ENCODE peak calls at places on chromosome 13, in eight cellular contexts. One of them, this sample, is unnamed.

GRCh38 chr13:113951246-113951999 is 22.5 kb downstream of the C13orf46 start:
- DNase-seq in SK-N-SH: peak; percentile 66
- DNase-seq in prostate gland: peak; percentile 85
- DNase-seq in transverse colon: peak; percentile 91
- DNase-seq in suprapubic skin: peak; percentile 93
- DNase-seq in GM23338: peak; percentile 79
- DNase-seq in H1: peak; percentile 85
- DNase-seq in breast epithelium: peak; percentile 89
- DNase-seq in this sample: peak; percentile 90

GRCh38 chr13:91286317-91286716 is 61.2 kb upstream of the MIR17HG start:
- DNase-seq in breast epithelium: no peak
- DNase-seq in transverse colon: no peak
- DNase-seq in SK-N-SH: no peak
- DNase-seq in prostate gland: no peak
- DNase-seq in GM23338: no peak
- DNase-seq in H1: no peak
- DNase-seq in suprapubic skin: no peak
- DNase-seq in this sample: no peak

GRCh38 chr13:24016046-24016445 is 118.7 kb upstream of the C1QTNF9B start:
- DNase-seq in suprapubic skin: no peak
- DNase-seq in breast epithelium: no peak
- DNase-seq in H1: no peak
- DNase-seq in SK-N-SH: no peak
- DNase-seq in prostate gland: no peak
- DNase-seq in transverse colon: no peak
- DNase-seq in GM23338: no peak
- DNase-seq in this sample: no peak

GRCh38 chr13:53250977-53251376 is 222.4 kb downstream of the OLFM4 start:
- DNase-seq in suprapubic skin: no peak
- DNase-seq in prostate gland: no peak
- DNase-seq in breast epithelium: no peak
- DNase-seq in SK-N-SH: no peak
- DNase-seq in transverse colon: no peak
- DNase-seq in GM23338: no peak
- DNase-seq in H1: no peak
- DNase-seq in this sample: no peak

GRCh38 chr13:48559638-48560320 is 26.9 kb upstream of the RCBTB2 start:
- DNase-seq in breast epithelium: no peak
- DNase-seq in GM23338: no peak
- DNase-seq in prostate gland: no peak
- DNase-seq in H1: no peak
- DNase-seq in SK-N-SH: no peak
- DNase-seq in suprapubic skin: no peak
- DNase-seq in transverse colon: no peak
- DNase-seq in this sample: no peak

GRCh38 chr13:51564671-51565070 is 19.6 kb upstream of the WDFY2 start:
- DNase-seq in GM23338: no peak
- DNase-seq in SK-N-SH: no peak
- DNase-seq in transverse colon: no peak
- DNase-seq in suprapubic skin: no peak
- DNase-seq in breast epithelium: no peak
- DNase-seq in prostate gland: no peak
- DNase-seq in H1: no peak
- DNase-seq in this sample: no peak

GRCh38 chr13:105144020-105144419 is 1391.4 kb downstream of the EFNB2 start:
- DNase-seq in suprapubic skin: no peak
- DNase-seq in SK-N-SH: no peak
- DNase-seq in GM23338: peak; percentile 19
- DNase-seq in transverse colon: no peak
- DNase-seq in breast epithelium: no peak
- DNase-seq in H1: no peak
- DNase-seq in prostate gland: no peak
- DNase-seq in this sample: no peak

GRCh38 chr13:76500894-76501293 is 385.3 kb downstream of the KCTD12 start:
- DNase-seq in H1: no peak
- DNase-seq in breast epithelium: no peak
- DNase-seq in suprapubic skin: no peak
- DNase-seq in SK-N-SH: no peak
- DNase-seq in transverse colon: no peak
- DNase-seq in prostate gland: no peak
- DNase-seq in GM23338: no peak
- DNase-seq in this sample: no peak

GRCh38 chr13:21884965-21885567 is 214.2 kb downstream of the FGF9 start:
- DNase-seq in suprapubic skin: no peak
- DNase-seq in transverse colon: no peak
- DNase-seq in SK-N-SH: no peak
- DNase-seq in GM23338: no peak
- DNase-seq in breast epithelium: no peak
- DNase-seq in prostate gland: no peak
- DNase-seq in H1: no peak
- DNase-seq in this sample: no peak

GRCh38 chr13:50993908-50994307 is 84.3 kb downstream of the RNASEH2B start:
- DNase-seq in suprapubic skin: no peak
- DNase-seq in prostate gland: no peak
- DNase-seq in GM23338: no peak
- DNase-seq in breast epithelium: no peak
- DNase-seq in SK-N-SH: no peak
- DNase-seq in transverse colon: no peak
- DNase-seq in H1: no peak
- DNase-seq in this sample: no peak

GRCh38 chr13:48132961-48133360 is 38.1 kb upstream of the MED4 start:
- DNase-seq in SK-N-SH: no peak
- DNase-seq in breast epithelium: no peak
- DNase-seq in prostate gland: no peak
- DNase-seq in H1: no peak
- DNase-seq in suprapubic skin: no peak
- DNase-seq in GM23338: no peak
- DNase-seq in transverse colon: no peak
- DNase-seq in this sample: no peak

GRCh38 chr13:87674143-87674772 is 3.1 kb downstream of the SLITRK5 start:
- DNase-seq in SK-N-SH: peak; percentile 5
- DNase-seq in GM23338: peak; percentile 48
- DNase-seq in breast epithelium: no peak
- DNase-seq in H1: peak; percentile 47
- DNase-seq in transverse colon: no peak
- DNase-seq in suprapubic skin: no peak
- DNase-seq in prostate gland: no peak
- DNase-seq in this sample: no peak

GRCh38 chr13:84481958-84482357 is 599.7 kb upstream of the SLITRK1 start:
- DNase-seq in suprapubic skin: no peak
- DNase-seq in transverse colon: no peak
- DNase-seq in SK-N-SH: no peak
- DNase-seq in breast epithelium: no peak
- DNase-seq in H1: no peak
- DNase-seq in prostate gland: no peak
- DNase-seq in GM23338: no peak
- DNase-seq in this sample: no peak

GRCh38 chr13:51624695-51625345 is 40.6 kb downstream of the WDFY2 start:
- DNase-seq in SK-N-SH: no peak
- DNase-seq in suprapubic skin: no peak
- DNase-seq in breast epithelium: no peak
- DNase-seq in transverse colon: no peak
- DNase-seq in GM23338: no peak
- DNase-seq in H1: no peak
- DNase-seq in prostate gland: no peak
- DNase-seq in this sample: no peak

GRCh38 chr13:113882266-113882627 is 18.4 kb upstream of the GAS6 start:
- DNase-seq in SK-N-SH: no peak
- DNase-seq in breast epithelium: no peak
- DNase-seq in H1: no peak
- DNase-seq in GM23338: no peak
- DNase-seq in prostate gland: no peak
- DNase-seq in transverse colon: no peak
- DNase-seq in suprapubic skin: peak; percentile 85
- DNase-seq in this sample: no peak

GRCh38 chr13:113080361-113080831 is 25.2 kb upstream of the F7 start:
- DNase-seq in GM23338: no peak
- DNase-seq in transverse colon: no peak
- DNase-seq in prostate gland: no peak
- DNase-seq in SK-N-SH: no peak
- DNase-seq in breast epithelium: no peak
- DNase-seq in H1: no peak
- DNase-seq in suprapubic skin: no peak
- DNase-seq in this sample: no peak

DNA sequence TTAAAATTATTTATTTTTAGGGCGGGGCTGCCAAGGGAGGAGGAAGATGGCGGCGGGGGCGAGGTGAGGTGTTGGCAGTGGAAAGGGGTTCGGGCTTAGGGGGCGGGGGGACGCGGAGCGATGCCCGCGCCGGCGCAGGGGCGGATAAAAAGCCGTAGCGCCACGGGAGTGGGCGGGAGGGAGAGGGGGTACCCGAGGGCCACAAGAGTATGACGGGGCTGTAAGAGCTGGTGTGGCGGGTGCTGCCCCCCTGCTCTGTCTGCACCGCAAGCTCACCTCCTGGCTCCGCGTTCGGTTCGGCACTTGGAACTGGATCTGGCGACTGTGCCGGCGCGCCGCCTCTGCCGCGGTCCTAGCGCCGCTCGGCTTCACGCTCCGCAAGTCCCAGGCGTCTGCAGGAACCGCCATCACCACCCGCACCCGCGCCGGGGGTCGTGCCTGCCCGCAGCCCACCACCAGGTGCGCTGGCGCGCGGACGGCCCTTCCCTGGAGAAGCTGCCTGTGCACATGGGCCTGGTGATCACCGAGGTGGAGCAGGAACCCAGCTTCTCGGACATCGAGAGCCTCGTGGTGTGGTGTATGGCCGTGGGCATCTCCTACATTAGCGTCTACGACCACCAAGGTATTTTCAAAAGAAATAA is 265.2 kb upstream of the SGCG start:
- DNase-seq in H1: peak; percentile 84
- DNase-seq in suprapubic skin: no peak
- DNase-seq in GM23338: peak; percentile 84
- DNase-seq in breast epithelium: no peak
- DNase-seq in SK-N-SH: peak; percentile 55
- DNase-seq in prostate gland: peak; percentile 32
- DNase-seq in transverse colon: peak; percentile 68
- DNase-seq in this sample: no peak
- TF ChIP-seq POLR2AphosphoS5 in H1: peak; percentile 77
- TF ChIP-seq POLR2AphosphoS5 in suprapubic skin: no peak
- TF ChIP-seq POLR2AphosphoS5 in GM23338: peak; percentile 57
- TF ChIP-seq POLR2AphosphoS5 in breast epithelium: no peak
- TF ChIP-seq POLR2AphosphoS5 in SK-N-SH: no peak
- TF ChIP-seq POLR2AphosphoS5 in prostate gland: no peak
- TF ChIP-seq POLR2AphosphoS5 in transverse colon: no peak
- TF ChIP-seq POLR2AphosphoS5 in this sample: no peak

DNA sequence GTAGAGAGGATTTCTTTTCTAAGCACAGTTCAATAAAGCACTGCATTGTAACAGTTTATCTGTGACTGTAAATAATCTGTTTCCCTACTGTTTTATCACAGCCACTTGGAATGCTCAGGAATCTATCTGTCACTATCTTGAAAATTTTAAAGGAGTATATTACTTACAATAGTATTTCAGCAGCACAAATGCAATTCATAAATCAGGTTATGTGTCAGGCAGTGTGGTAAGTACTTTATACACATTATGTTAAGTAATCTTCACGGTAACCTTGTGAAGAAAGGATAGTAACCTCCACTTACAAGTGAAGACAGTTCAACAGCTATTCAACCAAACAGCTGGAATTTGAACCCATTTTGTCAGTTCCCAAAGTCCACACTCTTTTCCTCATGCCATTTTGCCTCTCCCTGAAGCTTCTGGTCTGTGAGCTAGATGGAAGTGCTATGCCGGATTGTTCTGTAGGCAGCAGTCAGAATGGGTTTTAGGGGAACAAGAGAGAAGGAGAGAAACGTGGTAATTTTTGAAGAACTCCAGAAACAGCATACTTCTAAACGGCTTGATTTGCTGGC is 125.0 kb downstream of the KLF12 start:
- DNase-seq in suprapubic skin: no peak
- DNase-seq in H1: no peak
- DNase-seq in GM23338: no peak
- DNase-seq in transverse colon: no peak
- DNase-seq in breast epithelium: no peak
- DNase-seq in prostate gland: no peak
- DNase-seq in SK-N-SH: no peak
- DNase-seq in this sample: no peak
- TF ChIP-seq POLR2AphosphoS5 in suprapubic skin: no peak
- TF ChIP-seq POLR2AphosphoS5 in H1: no peak
- TF ChIP-seq POLR2AphosphoS5 in GM23338: no peak
- TF ChIP-seq POLR2AphosphoS5 in transverse colon: no peak
- TF ChIP-seq POLR2AphosphoS5 in breast epithelium: no peak
- TF ChIP-seq POLR2AphosphoS5 in prostate gland: no peak
- TF ChIP-seq POLR2AphosphoS5 in SK-N-SH: no peak
- TF ChIP-seq POLR2AphosphoS5 in this sample: no peak

DNA sequence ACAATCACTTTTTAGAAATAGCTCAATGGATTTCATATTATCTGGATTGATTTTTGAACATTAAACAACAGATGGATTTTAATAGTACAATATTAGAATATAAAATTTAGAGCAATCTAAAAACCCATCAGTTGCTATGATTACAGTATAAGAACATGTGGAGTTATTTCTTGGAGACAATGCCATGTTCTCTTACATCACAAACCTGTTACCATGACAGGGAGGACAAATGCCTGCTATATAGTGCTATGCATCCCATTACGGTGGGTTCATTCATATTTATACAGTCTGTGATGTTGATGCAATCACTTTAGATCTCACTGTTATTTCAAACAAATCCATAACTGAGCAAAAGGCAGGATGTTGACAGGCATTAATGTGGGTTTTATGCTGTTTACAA is 467.5 kb downstream of the DIAPH3 start:
- DNase-seq in prostate gland: no peak
- DNase-seq in SK-N-SH: no peak
- DNase-seq in breast epithelium: no peak
- DNase-seq in transverse colon: no peak
- DNase-seq in GM23338: no peak
- DNase-seq in H1: no peak
- DNase-seq in suprapubic skin: no peak
- DNase-seq in this sample: no peak
- TF ChIP-seq POLR2AphosphoS5 in prostate gland: no peak
- TF ChIP-seq POLR2AphosphoS5 in SK-N-SH: no peak
- TF ChIP-seq POLR2AphosphoS5 in breast epithelium: no peak
- TF ChIP-seq POLR2AphosphoS5 in transverse colon: no peak
- TF ChIP-seq POLR2AphosphoS5 in GM23338: no peak
- TF ChIP-seq POLR2AphosphoS5 in H1: no peak
- TF ChIP-seq POLR2AphosphoS5 in suprapubic skin: no peak
- TF ChIP-seq POLR2AphosphoS5 in this sample: no peak

DNA sequence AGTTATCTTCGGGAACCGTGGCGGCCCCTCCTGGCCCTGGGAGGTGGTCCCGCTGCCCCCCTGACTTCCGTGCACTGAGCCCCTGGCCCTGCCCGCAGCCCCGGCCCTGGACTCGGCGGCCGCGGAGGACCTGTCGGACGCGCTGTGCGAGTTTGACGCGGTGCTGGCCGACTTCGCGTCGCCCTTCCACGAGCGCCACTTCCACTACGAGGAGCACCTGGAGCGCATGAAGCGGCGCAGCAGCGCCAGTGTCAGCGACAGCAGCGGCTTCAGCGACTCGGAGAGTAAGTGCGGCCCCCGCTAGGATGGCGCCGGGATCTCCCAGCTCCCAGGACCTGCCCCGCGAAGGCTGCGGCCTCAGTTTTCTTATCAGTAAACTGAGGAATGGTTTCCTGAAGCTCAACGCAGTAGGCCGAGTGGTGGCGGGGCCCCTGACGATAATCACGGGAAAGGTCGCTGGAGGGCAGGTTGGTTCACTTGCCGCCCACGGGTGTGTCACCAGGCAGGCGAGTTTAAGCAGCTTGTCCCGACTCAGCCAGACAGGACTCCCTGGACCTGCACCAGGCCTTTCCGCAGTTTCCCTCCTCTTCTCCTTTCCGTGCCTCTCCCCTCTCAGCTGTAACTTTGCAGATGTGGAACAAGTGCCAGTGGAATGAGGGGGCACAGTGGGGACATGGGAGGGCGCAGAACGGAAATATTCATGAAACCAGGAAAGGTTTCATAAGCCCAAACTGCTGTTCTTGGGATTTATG is 1.0 kb downstream of the RGCC start:
- DNase-seq in prostate gland: peak; percentile 16
- DNase-seq in SK-N-SH: peak; percentile 56
- DNase-seq in H1: peak; percentile 63
- DNase-seq in suprapubic skin: peak; percentile 80
- DNase-seq in transverse colon: peak; percentile 36
- DNase-seq in GM23338: peak; percentile 55
- DNase-seq in breast epithelium: no peak
- DNase-seq in this sample: no peak
- TF ChIP-seq POLR2AphosphoS5 in prostate gland: no peak
- TF ChIP-seq POLR2AphosphoS5 in SK-N-SH: no peak
- TF ChIP-seq POLR2AphosphoS5 in H1: no peak
- TF ChIP-seq POLR2AphosphoS5 in suprapubic skin: no peak
- TF ChIP-seq POLR2AphosphoS5 in transverse colon: no peak
- TF ChIP-seq POLR2AphosphoS5 in GM23338: no peak
- TF ChIP-seq POLR2AphosphoS5 in breast epithelium: peak; percentile 25
- TF ChIP-seq POLR2AphosphoS5 in this sample: no peak

This sample was measured in GM12892.